ENCODE peak calls at places on chromosomes 7 and 10, in eight cellular contexts. M is Calu3, Z is RKO, L is GM23248, N is NCI-H774, E is cardiac fibroblast, G is keratinocyte, J is occipital lobe. V is an unnamed sample.

GRCh38 chr7:143205560-143206293 is 16.1 kb upstream of the TAS2R40 start:
- DNase-seq in M (peak; percentile 43), Z (no peak), L (no peak), N (no peak), E (no peak), G (no peak), J (no peak), V (no peak)

GRCh38 chr10:122021828-122022227 is 32.9 kb downstream of the TACC2 start:
- DNase-seq in M (no peak), Z (no peak), L (no peak), N (no peak), E (no peak), G (no peak), J (no peak), V (no peak)

GRCh38 chr7:140475747-140476333 is 3.5 kb downstream of the MKRN1 start:
- DNase-seq in M (peak; percentile 57), Z (peak; percentile 66), L (peak; percentile 66), N (peak; percentile 48), E (peak; percentile 56), G (no peak), J (no peak), V (peak; percentile 32)

GRCh38 chr7:118087121-118087520 is 96.8 kb upstream of the LSM8 start:
- DNase-seq in M (no peak), Z (peak; percentile 33), L (no peak), N (no peak), E (no peak), G (no peak), J (no peak), V (no peak)

GRCh38 chr7:114354306-114354705 is 60.3 kb upstream of the FOXP2 start:
- DNase-seq in M (no peak), Z (no peak), L (no peak), N (no peak), E (no peak), G (no peak), J (no peak), V (no peak)

GRCh38 chr7:151796091-151796870 is 80.6 kb downstream of the PRKAG2 start:
- DNase-seq in M (peak; percentile 76), Z (peak; percentile 79), L (peak; percentile 91), N (no peak), E (no peak), G (no peak), J (no peak), V (no peak)

GRCh38 chr10:104350146-104350635 is 3.4 kb upstream of the CFAP58 start:
- DNase-seq in M (no peak), Z (peak; percentile 80), L (peak; percentile 86), N (peak; percentile 43), E (peak; percentile 86), G (no peak), J (no peak), V (peak; percentile 40)

GRCh38 chr7:18520450-18521235 is 25.1 kb downstream of the HDAC9 start:
- DNase-seq in M (no peak), Z (peak; percentile 67), L (peak; percentile 73), N (no peak), E (peak; percentile 48), G (no peak), J (no peak), V (no peak)

GRCh38 chr7:82234457-82235049 is 209.0 kb downstream of the CACNA2D1 start:
- DNase-seq in M (peak; percentile 1), Z (peak; percentile 65), L (peak; percentile 72), N (peak; percentile 14), E (peak; percentile 71), G (no peak), J (no peak), V (no peak)

GRCh38 chr10:58696736-58697135 is 184.1 kb downstream of the BICC1 start:
- DNase-seq in M (no peak), Z (no peak), L (no peak), N (no peak), E (peak; percentile 35), G (no peak), J (no peak), V (no peak)